ENCODE peak calls at places on chromosomes 5 and 9, in ten cellular contexts. H is fibroblast of pulmonary artery, P is left cardiac atrium, K is DND-41, U is BJ, N is anterior cingulate cortex, L is foreskin melanocyte, B is HepG2, F is skeletal muscle cell, J is cardiac muscle cell. T is an unnamed sample.
A peak's percentile ranks its signal among the peaks of the same experiment; 100 is the strongest.

GRCh38 chr9:38432922-38433510 is 8.8 kb upstream of the IGFBPL1 start:
- DNase-seq in N (no peak), P (no peak), L (peak; percentile 10), K (peak; percentile 23), J (peak; percentile 57), U (no peak), H (peak; percentile 64), F (no peak), B (peak; percentile 43), T (no peak)

GRCh38 chr5:59856324-59856723 is 37.2 kb downstream of the PDE4D start:
- DNase-seq in J (no peak), H (no peak), U (no peak), F (no peak), K (no peak), L (no peak), P (no peak), N (no peak), B (no peak), T (no peak)

GRCh38 chr5:149680810-149681221 is 49.3 kb upstream of the PPARGC1B start:
- DNase-seq in K (no peak), U (no peak), L (no peak), N (no peak), B (no peak), F (no peak), J (no peak), H (no peak), P (peak; percentile 54), T (no peak)

GRCh38 chr9:19748278-19749126 is 40.3 kb downstream of the SLC24A2 start:
- DNase-seq in U (no peak), H (peak; percentile 60), N (no peak), F (no peak), P (no peak), J (peak; percentile 63), B (no peak), K (peak; percentile 8), L (no peak), T (no peak)

GRCh38 chr5:13957032-13957645 is 12.7 kb upstream of the DNAH5 start:
- DNase-seq in U (no peak), F (peak; percentile 14), B (peak; percentile 54), J (peak; percentile 64), N (no peak), P (no peak), K (peak; percentile 5), L (peak; percentile 46), H (peak; percentile 67), T (peak; percentile 28)

GRCh38 chr5:132013006-132013689 is 1.7 kb upstream of the ACSL6 start:
- DNase-seq in B (no peak), K (no peak), F (no peak), U (no peak), H (no peak), J (no peak), N (peak; percentile 21), L (no peak), P (no peak), T (no peak)

GRCh38 chr9:89523948-89524347 is 26.0 kb upstream of the SEMA4D start:
- DNase-seq in J (no peak), K (peak; percentile 75), B (no peak), U (no peak), H (no peak), F (no peak), P (no peak), L (no peak), N (no peak), T (no peak)

GRCh38 chr9:34399729-34400128 is 23.0 kb upstream of the MYORG start:
- DNase-seq in P (no peak), U (no peak), K (no peak), B (no peak), F (no peak), L (no peak), N (no peak), J (no peak), H (no peak), T (no peak)

GRCh38 chr5:136374003-136374402 is 8.7 kb upstream of the TRPC7 start:
- DNase-seq in J (peak; percentile 29), L (no peak), B (peak; percentile 13), K (no peak), P (no peak), H (peak; percentile 39), U (no peak), F (no peak), N (no peak), T (peak; percentile 10)

GRCh38 chr5:31692561-31693221 is 53.8 kb downstream of the PDZD2 start:
- DNase-seq in N (peak; percentile 54), L (no peak), U (no peak), H (no peak), P (peak; percentile 68), F (no peak), K (no peak), J (no peak), B (no peak), T (no peak)

GRCh38 chr9:127308559-127309429 is 44.2 kb downstream of the GARNL3 start:
- DNase-seq in K (no peak), H (peak; percentile 78), N (no peak), F (no peak), L (peak; percentile 17), B (peak; percentile 53), P (no peak), J (peak; percentile 75), U (no peak), T (no peak)

GRCh38 chr9:22975921-22976320 is 529.3 kb downstream of the DMRTA1 start:
- DNase-seq in B (no peak), J (no peak), K (no peak), N (no peak), H (no peak), F (peak; percentile 25), P (no peak), L (no peak), U (no peak), T (no peak)

GRCh38 chr9:73149371-73150067 is 2.1 kb upstream of the ANXA1 start:
- DNase-seq in F (peak; percentile 63), L (peak; percentile 71), U (no peak), P (no peak), J (peak; percentile 85), B (no peak), N (no peak), H (peak; percentile 85), K (no peak), T (no peak)

GRCh38 chr5:80961376-80962281 is 1.5 kb downstream of the RASGRF2 start:
- DNase-seq in P (no peak), U (no peak), L (no peak), K (no peak), N (no peak), H (no peak), F (no peak), B (peak; percentile 54), J (no peak), T (no peak)

GRCh38 chr9:19117039-19117716 is 10.1 kb downstream of the PLIN2 start:
- DNase-seq in J (peak; percentile 32), P (no peak), K (no peak), U (no peak), N (no peak), B (no peak), F (no peak), L (no peak), H (no peak), T (no peak)

GRCh38 chr5:150242495-150242894 is 47.1 kb downstream of the CAMK2A start:
- DNase-seq in B (no peak), H (no peak), L (no peak), J (no peak), U (no peak), N (no peak), F (no peak), P (no peak), K (no peak), T (no peak)

GRCh38 chr9:88775037-88775471 is 216.2 kb upstream of the S1PR3 start:
- DNase-seq in B (no peak), J (peak; percentile 97), H (peak; percentile 98), U (peak; percentile 79), P (peak; percentile 71), N (no peak), F (peak; percentile 94), K (no peak), L (no peak), T (no peak)

GRCh38 chr5:86737579-86737978 is 119.8 kb downstream of the COX7C start:
- DNase-seq in B (no peak), K (no peak), P (no peak), N (no peak), U (no peak), F (no peak), H (no peak), J (no peak), L (no peak), T (no peak)

GRCh38 chr5:94376672-94377345 is 241.6 kb downstream of the KIAA0825 start:
- DNase-seq in F (no peak), N (no peak), H (no peak), L (no peak), K (no peak), U (no peak), P (no peak), J (no peak), B (no peak), T (no peak)

GRCh38 chr9:116116411-116116810 is 37.2 kb upstream of the PAPPA start:
- DNase-seq in H (no peak), B (peak; percentile 18), F (no peak), J (peak; percentile 22), P (no peak), N (no peak), K (no peak), U (no peak), L (no peak), T (no peak)

GRCh38 chr5:96816430-96816939 is 8.7 kb upstream of the ERAP1 start:
- DNase-seq in L (no peak), H (no peak), F (no peak), P (no peak), K (peak; percentile 93), B (no peak), N (no peak), U (no peak), J (no peak), T (no peak)

GRCh38 chr5:82274343-82275266 is 3.5 kb downstream of the RPS23 start:
- DNase-seq in H (no peak), K (peak; percentile 41), U (no peak), F (no peak), B (no peak), N (no peak), J (peak; percentile 11), L (no peak), P (peak; percentile 23), T (no peak)

GRCh38 chr5:145936401-145937131 is at the start of gene SH3RF2:
- DNase-seq in B (peak; percentile 67), N (no peak), P (peak; percentile 38), H (peak; percentile 64), K (no peak), J (peak; percentile 69), U (no peak), F (peak; percentile 51), L (no peak), T (peak; percentile 60)

GRCh38 chr9:106745876-106746275 is 117.1 kb upstream of the ZNF462 start:
- DNase-seq in B (no peak), J (no peak), P (no peak), F (no peak), L (no peak), U (no peak), N (no peak), K (no peak), H (no peak), T (no peak)

GRCh38 chr5:144162686-144163085 is 7.8 kb downstream of the YIPF5 start:
- DNase-seq in K (no peak), U (no peak), L (no peak), N (no peak), J (no peak), H (no peak), B (no peak), P (no peak), F (no peak), T (no peak)

GRCh38 chr5:174900176-174900692 is 175.9 kb downstream of the MSX2 start:
- DNase-seq in F (no peak), K (no peak), U (no peak), B (no peak), H (no peak), P (no peak), J (no peak), L (no peak), N (no peak), T (no peak)

GRCh38 chr5:157172408-157172807 is 6.3 kb upstream of the GARIN3 start:
- DNase-seq in L (no peak), F (peak; percentile 4), B (no peak), K (peak; percentile 61), P (no peak), N (no peak), H (no peak), U (no peak), J (no peak), T (no peak)

GRCh38 chr5:33275921-33276705 is 164.7 kb upstream of the TARS1 start:
- DNase-seq in J (no peak), F (no peak), N (no peak), P (no peak), U (peak; percentile 93), B (no peak), K (no peak), L (no peak), H (peak; percentile 15), T (no peak)